ENCODE peak calls at places on chromosomes 11 and 22, in six cellular contexts. One of them, this sample, is unnamed.

GRCh38 chr22:42803454-42803853 is 53.6 kb downstream of the ARFGAP3 start:
- DNase-seq in RWPE1: no peak
- DNase-seq in mammary epithelial cell: no peak
- DNase-seq in AG08395: no peak
- DNase-seq in stimulated activated CD4-positive, alpha-beta T cell treated with anti-CD3 and anti-CD28 coated beads, Interleukin-12 subunit alpha, Interleukin-12 subunit beta, amount 100 ng/mL, for 24 hours: no peak
- DNase-seq in NCI-H446 treated with DMSO at 0.1 percent for 48 hours: no peak
- DNase-seq in this sample: no peak

GRCh38 chr22:26308467-26308866 is 120.6 kb upstream of the ASPHD2 start:
- DNase-seq in RWPE1: no peak
- DNase-seq in mammary epithelial cell: no peak
- DNase-seq in AG08395: no peak
- DNase-seq in stimulated activated CD4-positive, alpha-beta T cell treated with anti-CD3 and anti-CD28 coated beads, Interleukin-12 subunit alpha, Interleukin-12 subunit beta, amount 100 ng/mL, for 24 hours: no peak
- DNase-seq in NCI-H446 treated with DMSO at 0.1 percent for 48 hours: no peak
- DNase-seq in this sample: no peak

GRCh38 chr22:26885441-26886261 is 228.3 kb downstream of the MIAT start:
- DNase-seq in RWPE1: no peak
- DNase-seq in mammary epithelial cell: no peak
- DNase-seq in AG08395: no peak
- DNase-seq in stimulated activated CD4-positive, alpha-beta T cell treated with anti-CD3 and anti-CD28 coated beads, Interleukin-12 subunit alpha, Interleukin-12 subunit beta, amount 100 ng/mL, for 24 hours: no peak
- DNase-seq in NCI-H446 treated with DMSO at 0.1 percent for 48 hours: no peak
- DNase-seq in this sample: no peak

GRCh38 chr11:102810943-102811528 is 13.1 kb upstream of the MMP1 start:
- DNase-seq in RWPE1: no peak
- DNase-seq in mammary epithelial cell: peak
- DNase-seq in AG08395: peak
- DNase-seq in stimulated activated CD4-positive, alpha-beta T cell treated with anti-CD3 and anti-CD28 coated beads, Interleukin-12 subunit alpha, Interleukin-12 subunit beta, amount 100 ng/mL, for 24 hours: no peak
- DNase-seq in NCI-H446 treated with DMSO at 0.1 percent for 48 hours: no peak
- DNase-seq in this sample: no peak

GRCh38 chr11:790721-791564 is 1.1 kb upstream of the CEND1 start:
- DNase-seq in RWPE1: no peak
- DNase-seq in mammary epithelial cell: no peak
- DNase-seq in AG08395: no peak
- DNase-seq in stimulated activated CD4-positive, alpha-beta T cell treated with anti-CD3 and anti-CD28 coated beads, Interleukin-12 subunit alpha, Interleukin-12 subunit beta, amount 100 ng/mL, for 24 hours: no peak
- DNase-seq in NCI-H446 treated with DMSO at 0.1 percent for 48 hours: no peak
- DNase-seq in this sample: no peak

GRCh38 chr11:130882138-130882551 is 34.1 kb downstream of the SNX19 start:
- DNase-seq in RWPE1: no peak
- DNase-seq in mammary epithelial cell: no peak
- DNase-seq in AG08395: no peak
- DNase-seq in stimulated activated CD4-positive, alpha-beta T cell treated with anti-CD3 and anti-CD28 coated beads, Interleukin-12 subunit alpha, Interleukin-12 subunit beta, amount 100 ng/mL, for 24 hours: no peak
- DNase-seq in NCI-H446 treated with DMSO at 0.1 percent for 48 hours: no peak
- DNase-seq in this sample: no peak

GRCh38 chr22:24177456-24177855 is 3.8 kb upstream of the SUSD2 start:
- DNase-seq in RWPE1: no peak
- DNase-seq in mammary epithelial cell: no peak
- DNase-seq in AG08395: no peak
- DNase-seq in stimulated activated CD4-positive, alpha-beta T cell treated with anti-CD3 and anti-CD28 coated beads, Interleukin-12 subunit alpha, Interleukin-12 subunit beta, amount 100 ng/mL, for 24 hours: no peak
- DNase-seq in NCI-H446 treated with DMSO at 0.1 percent for 48 hours: no peak
- DNase-seq in this sample: no peak

GRCh38 chr22:24499706-24500105 is 4.6 kb downstream of the UPB1 start:
- DNase-seq in RWPE1: no peak
- DNase-seq in mammary epithelial cell: no peak
- DNase-seq in AG08395: no peak
- DNase-seq in stimulated activated CD4-positive, alpha-beta T cell treated with anti-CD3 and anti-CD28 coated beads, Interleukin-12 subunit alpha, Interleukin-12 subunit beta, amount 100 ng/mL, for 24 hours: no peak
- DNase-seq in NCI-H446 treated with DMSO at 0.1 percent for 48 hours: no peak
- DNase-seq in this sample: no peak

GRCh38 chr11:92845390-92846185 is 123.9 kb upstream of the MTNR1B start:
- DNase-seq in RWPE1: peak
- DNase-seq in mammary epithelial cell: peak
- DNase-seq in AG08395: no peak
- DNase-seq in stimulated activated CD4-positive, alpha-beta T cell treated with anti-CD3 and anti-CD28 coated beads, Interleukin-12 subunit alpha, Interleukin-12 subunit beta, amount 100 ng/mL, for 24 hours: no peak
- DNase-seq in NCI-H446 treated with DMSO at 0.1 percent for 48 hours: peak
- DNase-seq in this sample: no peak

GRCh38 chr11:96137357-96137756 is 205.6 kb downstream of the MAML2 start:
- DNase-seq in RWPE1: no peak
- DNase-seq in mammary epithelial cell: no peak
- DNase-seq in AG08395: no peak
- DNase-seq in stimulated activated CD4-positive, alpha-beta T cell treated with anti-CD3 and anti-CD28 coated beads, Interleukin-12 subunit alpha, Interleukin-12 subunit beta, amount 100 ng/mL, for 24 hours: no peak
- DNase-seq in NCI-H446 treated with DMSO at 0.1 percent for 48 hours: no peak
- DNase-seq in this sample: no peak

GRCh38 chr22:38699784-38700183 is 959 bp downstream of the JOSD1 start:
- DNase-seq in RWPE1: no peak
- DNase-seq in mammary epithelial cell: peak
- DNase-seq in AG08395: peak
- DNase-seq in stimulated activated CD4-positive, alpha-beta T cell treated with anti-CD3 and anti-CD28 coated beads, Interleukin-12 subunit alpha, Interleukin-12 subunit beta, amount 100 ng/mL, for 24 hours: no peak
- DNase-seq in NCI-H446 treated with DMSO at 0.1 percent for 48 hours: no peak
- DNase-seq in this sample: no peak

GRCh38 chr11:68402355-68403031 is 58.1 kb upstream of the PPP6R3 start:
- DNase-seq in RWPE1: no peak
- DNase-seq in mammary epithelial cell: no peak
- DNase-seq in AG08395: no peak
- DNase-seq in stimulated activated CD4-positive, alpha-beta T cell treated with anti-CD3 and anti-CD28 coated beads, Interleukin-12 subunit alpha, Interleukin-12 subunit beta, amount 100 ng/mL, for 24 hours: no peak
- DNase-seq in NCI-H446 treated with DMSO at 0.1 percent for 48 hours: no peak
- DNase-seq in this sample: no peak